ENCODE peak calls at places on chromosomes 6 and 20, in four cellular contexts. Y is activated CD4-positive, alpha-beta T cell treated with anti-CD3 and anti-CD28 coated beads, Interleukin-2, amount 50 U/mL, for 1 hour; T is stimulated activated CD8-positive, alpha-beta memory T cell treated with anti-CD3 and anti-CD28 coated beads, Interleukin-7, amount 100 ng/mL, for 1 hour; G is SHP77. K is an unnamed sample.

GRCh38 chr6:158399040-158399700 is 86.9 kb downstream of the TULP4 start:
- DNase-seq in T (no peak), G (no peak), Y (no peak), K (no peak)

GRCh38 chr20:44401052-44401769 is 45.7 kb downstream of the HNF4A start:
- DNase-seq in Y (no peak), T (no peak), G (no peak), K (no peak)

GRCh38 chr20:39075731-39076130 is 113.6 kb downstream of the DHX35 start:
- DNase-seq in Y (no peak), G (no peak), T (no peak), K (no peak)

GRCh38 chr6:165204807-165205545 is 104.4 kb downstream of the C6orf118 start:
- DNase-seq in Y (no peak), G (no peak), T (no peak), K (no peak)

GRCh38 chr20:53865905-53866786 is 204.2 kb downstream of the BCAS1 start:
- DNase-seq in G (no peak), Y (no peak), T (no peak), K (peak; percentile 27)

GRCh38 chr6:19297880-19298279 is 539.3 kb upstream of the ID4 start:
- DNase-seq in T (no peak), G (peak; percentile 28), Y (no peak), K (no peak)

GRCh38 chr6:56802570-56802969 is 152.3 kb upstream of the BEND6 start:
- DNase-seq in G (peak; percentile 91), Y (no peak), T (no peak), K (no peak)

GRCh38 chr20:20084296-20084752 is 32.0 kb downstream of the CFAP61 start:
- DNase-seq in Y (no peak), T (no peak), G (peak; percentile 54), K (no peak)

GRCh38 chr6:73548458-73549446 is 27.9 kb upstream of the EEF1A1 start:
- DNase-seq in T (no peak), Y (no peak), G (no peak), K (no peak)

GRCh38 chr6:3165631-3166534 is 8.5 kb upstream of the TUBB2A start:
- DNase-seq in G (no peak), Y (no peak), T (no peak), K (no peak)

GRCh38 chr6:137224890-137225198 is 5.7 kb upstream of the IFNGR1 start:
- DNase-seq in G (no peak), T (no peak), Y (no peak), K (no peak)

GRCh38 chr6:90656325-90656724 is 69.5 kb upstream of the MAP3K7 start:
- DNase-seq in G (no peak), Y (no peak), T (no peak), K (no peak)

GRCh38 chr6:21847712-21848111 is 254.2 kb downstream of the SOX4 start:
- DNase-seq in T (no peak), G (no peak), Y (no peak), K (no peak)

GRCh38 chr6:10555625-10556309 is 34.6 kb downstream of the GCNT2 start:
- DNase-seq in G (peak; percentile 83), Y (no peak), T (no peak), K (peak; percentile 57)

GRCh38 chr6:110664933-110665332 is 150.3 kb downstream of the CDK19 start:
- DNase-seq in T (no peak), G (no peak), Y (no peak), K (peak; percentile 35)